ENCODE peak calls at places on chromosomes 13 and 19, in eight cellular contexts. L is NCI-H1048; W is stimulated activated CD8-positive, alpha-beta memory T cell treated with anti-CD3 and anti-CD28 coated beads, Interleukin-4, amount 100 ng/mL, for 24 hours; P is ureter; C is foreskin keratinocyte; A is AG08395; M is AG08396; V is IMR-90. S is an unnamed sample.

GRCh38 chr19:47253467-47253881 is 2.9 kb upstream of the CCDC9 start:
- DNase-seq in L (no peak), W (no peak), P (no peak), C (peak), A (no peak), M (no peak), V (peak), S (peak)

GRCh38 chr13:40993987-40994386 is 25.1 kb downstream of the ELF1 start:
- DNase-seq in L (peak), W (no peak), P (peak), C (peak), A (no peak), M (no peak), V (no peak), S (no peak)

GRCh38 chr19:22527554-22527953 is 105.4 kb upstream of the ZNF98 start:
- DNase-seq in L (no peak), W (no peak), P (no peak), C (no peak), A (no peak), M (no peak), V (no peak), S (no peak)

GRCh38 chr19:34201133-34201532 is 28.8 kb downstream of the LSM14A start:
- DNase-seq in L (no peak), W (no peak), P (no peak), C (no peak), A (no peak), M (no peak), V (no peak), S (no peak)

GRCh38 chr13:107157272-107157671 is 589.3 kb upstream of the ARGLU1 start:
- DNase-seq in L (no peak), W (no peak), P (no peak), C (no peak), A (no peak), M (no peak), V (peak), S (no peak)

GRCh38 chr19:11180346-11180745 is 17.0 kb downstream of the KANK2 start:
- DNase-seq in L (no peak), W (no peak), P (no peak), C (no peak), A (peak), M (peak), V (no peak), S (no peak)

GRCh38 chr19:4233282-4233853 is 4.0 kb downstream of the EBI3 start:
- DNase-seq in L (no peak), W (peak), P (no peak), C (no peak), A (peak), M (no peak), V (peak), S (peak)

GRCh38 chr19:30690935-30691505 is 318.8 kb downstream of the ZNF536 start:
- DNase-seq in L (no peak), W (no peak), P (no peak), C (no peak), A (no peak), M (no peak), V (no peak), S (peak)

GRCh38 chr13:64278493-64278892 is 2862.8 kb upstream of the PCDH20 start:
- DNase-seq in L (no peak), W (no peak), P (no peak), C (peak), A (peak), M (peak), V (peak), S (no peak)

GRCh38 chr19:7748756-7749155 is 1.4 kb upstream of the CD209 start:
- DNase-seq in L (no peak), W (no peak), P (no peak), C (peak), A (no peak), M (no peak), V (peak), S (peak)

GRCh38 chr13:51945149-51945548 is 66.1 kb downstream of the ATP7B start:
- DNase-seq in L (no peak), W (no peak), P (no peak), C (no peak), A (no peak), M (no peak), V (no peak), S (no peak)

GRCh38 chr13:73718248-73718647 is 416.0 kb downstream of the KLF12 start:
- DNase-seq in L (no peak), W (no peak), P (no peak), C (no peak), A (no peak), M (no peak), V (no peak), S (no peak)

GRCh38 chr13:52599853-52600603 is 42.2 kb upstream of the HNRNPA1L2 start:
- DNase-seq in L (no peak), W (no peak), P (peak), C (no peak), A (peak), M (peak), V (peak), S (peak)

GRCh38 chr19:46717716-46718143 is 816 bp upstream of the PRKD2 start:
- DNase-seq in L (no peak), W (no peak), P (no peak), C (no peak), A (no peak), M (no peak), V (no peak), S (peak)

GRCh38 chr19:3443840-3444694 is 36.3 kb downstream of the SMIM24 start:
- DNase-seq in L (no peak), W (no peak), P (no peak), C (no peak), A (no peak), M (peak), V (peak), S (peak)

GRCh38 chr19:35360880-35361420 is 2.7 kb downstream of the FFAR3 start:
- DNase-seq in L (no peak), W (no peak), P (no peak), C (no peak), A (no peak), M (no peak), V (no peak), S (no peak)

GRCh38 chr19:13102666-13103584 is at the start of gene LYL1:
- DNase-seq in L (no peak), W (no peak), P (no peak), C (no peak), A (peak), M (peak), V (no peak), S (no peak)

GRCh38 chr19:27997069-27997468 is 1215.9 kb downstream of the UQCRFS1 start:
- DNase-seq in L (no peak), W (no peak), P (no peak), C (no peak), A (no peak), M (no peak), V (no peak), S (no peak)

GRCh38 chr19:3056454-3057016 is 5.8 kb downstream of the TLE5 start:
- DNase-seq in L (no peak), W (no peak), P (no peak), C (no peak), A (no peak), M (no peak), V (no peak), S (peak)

GRCh38 chr13:64274481-64275217 is 2859.0 kb upstream of the PCDH20 start:
- DNase-seq in L (no peak), W (no peak), P (no peak), C (peak), A (no peak), M (no peak), V (peak), S (no peak)

GRCh38 chr19:12670159-12670928 is 3.7 kb downstream of the WDR83 start:
- DNase-seq in L (no peak), W (no peak), P (no peak), C (no peak), A (no peak), M (no peak), V (no peak), S (no peak)

GRCh38 chr13:33015791-33016323 is 366 bp upstream of the KL start:
- DNase-seq in L (no peak), W (no peak), P (no peak), C (no peak), A (no peak), M (no peak), V (no peak), S (peak)

GRCh38 chr13:44906758-44907157 is 82.5 kb downstream of the NUFIP1 start:
- DNase-seq in L (no peak), W (no peak), P (no peak), C (no peak), A (peak), M (peak), V (peak), S (no peak)

S was measured in NCI-H82.